ENCODE peak calls at places on chromosomes 1 and 21, in five cellular contexts. One of them, this sample, is unnamed.

GRCh38 chr1:181504294-181505115 is 21.2 kb downstream of the CACNA1E start:
- DNase-seq in myocyte: no peak
- DNase-seq in heart right ventricle: no peak
- DNase-seq in breast epithelium: no peak
- DNase-seq in HTR-8/SVneo: peak; percentile 15
- DNase-seq in this sample: peak; percentile 28

GRCh38 chr1:45552309-45552708 is 1.7 kb downstream of the AKR1A1 start:
- DNase-seq in myocyte: no peak
- DNase-seq in heart right ventricle: no peak
- DNase-seq in breast epithelium: no peak
- DNase-seq in HTR-8/SVneo: no peak
- DNase-seq in this sample: no peak

GRCh38 chr1:63593887-63594617 is 841 bp downstream of the PGM1 start:
- DNase-seq in myocyte: peak; percentile 65
- DNase-seq in heart right ventricle: peak; percentile 82
- DNase-seq in breast epithelium: peak; percentile 68
- DNase-seq in HTR-8/SVneo: peak; percentile 28
- DNase-seq in this sample: peak; percentile 61

GRCh38 chr1:64864018-64864945 is 102.1 kb downstream of the JAK1 start:
- DNase-seq in myocyte: no peak
- DNase-seq in heart right ventricle: peak; percentile 71
- DNase-seq in breast epithelium: no peak
- DNase-seq in HTR-8/SVneo: no peak
- DNase-seq in this sample: no peak

GRCh38 chr21:24225432-24225831 is 1381.8 kb downstream of the MRPL39 start:
- DNase-seq in myocyte: no peak
- DNase-seq in heart right ventricle: no peak
- DNase-seq in breast epithelium: no peak
- DNase-seq in HTR-8/SVneo: peak; percentile 32
- DNase-seq in this sample: no peak

GRCh38 chr1:24364975-24365678 is 46.0 kb downstream of the GRHL3 start:
- DNase-seq in myocyte: peak; percentile 64
- DNase-seq in heart right ventricle: no peak
- DNase-seq in breast epithelium: no peak
- DNase-seq in HTR-8/SVneo: peak; percentile 59
- DNase-seq in this sample: peak; percentile 75

GRCh38 chr1:232880354-232880753 is 70.1 kb upstream of the NTPCR start:
- DNase-seq in myocyte: peak; percentile 25
- DNase-seq in heart right ventricle: no peak
- DNase-seq in breast epithelium: no peak
- DNase-seq in HTR-8/SVneo: peak; percentile 25
- DNase-seq in this sample: no peak

GRCh38 chr1:27552911-27553420 is 51.0 kb downstream of the AHDC1 start:
- DNase-seq in myocyte: no peak
- DNase-seq in heart right ventricle: no peak
- DNase-seq in breast epithelium: no peak
- DNase-seq in HTR-8/SVneo: no peak
- DNase-seq in this sample: no peak

GRCh38 chr1:43239484-43239883 is 30.3 kb upstream of the TMEM125 start:
- DNase-seq in myocyte: no peak
- DNase-seq in heart right ventricle: no peak
- DNase-seq in breast epithelium: no peak
- DNase-seq in HTR-8/SVneo: no peak
- DNase-seq in this sample: no peak

GRCh38 chr1:41245659-41246058 is 3.6 kb upstream of the SCMH1 start:
- DNase-seq in myocyte: peak; percentile 53
- DNase-seq in heart right ventricle: no peak
- DNase-seq in breast epithelium: no peak
- DNase-seq in HTR-8/SVneo: no peak
- DNase-seq in this sample: no peak

GRCh38 chr1:206933333-206933945 is 11.7 kb upstream of the FCMR start:
- DNase-seq in myocyte: peak; percentile 28
- DNase-seq in heart right ventricle: peak; percentile 31
- DNase-seq in breast epithelium: no peak
- DNase-seq in HTR-8/SVneo: no peak
- DNase-seq in this sample: peak; percentile 32

GRCh38 chr1:173429517-173430477 is 47.3 kb upstream of the PRDX6 start:
- DNase-seq in myocyte: peak; percentile 99
- DNase-seq in heart right ventricle: peak; percentile 81
- DNase-seq in breast epithelium: peak; percentile 54
- DNase-seq in HTR-8/SVneo: peak; percentile 67
- DNase-seq in this sample: peak; percentile 62

GRCh38 chr1:171606402-171606941 is 15.6 kb upstream of the MYOCOS start:
- DNase-seq in myocyte: no peak
- DNase-seq in heart right ventricle: no peak
- DNase-seq in breast epithelium: no peak
- DNase-seq in HTR-8/SVneo: no peak
- DNase-seq in this sample: no peak

GRCh38 chr1:182910143-182910542 is 42.8 kb downstream of the SHCBP1L start:
- DNase-seq in myocyte: no peak
- DNase-seq in heart right ventricle: no peak
- DNase-seq in breast epithelium: no peak
- DNase-seq in HTR-8/SVneo: no peak
- DNase-seq in this sample: no peak

GRCh38 chr1:241611063-241611462 is 29.1 kb downstream of the CHML start:
- DNase-seq in myocyte: peak; percentile 74
- DNase-seq in heart right ventricle: no peak
- DNase-seq in breast epithelium: no peak
- DNase-seq in HTR-8/SVneo: peak; percentile 40
- DNase-seq in this sample: no peak

GRCh38 chr21:40383951-40384350 is 463.0 kb downstream of the DSCAM start:
- DNase-seq in myocyte: no peak
- DNase-seq in heart right ventricle: no peak
- DNase-seq in breast epithelium: no peak
- DNase-seq in HTR-8/SVneo: no peak
- DNase-seq in this sample: no peak

GRCh38 chr1:92029241-92029922 is 403 bp upstream of the EPHX4 start:
- DNase-seq in myocyte: peak; percentile 2
- DNase-seq in heart right ventricle: no peak
- DNase-seq in breast epithelium: no peak
- DNase-seq in HTR-8/SVneo: peak; percentile 2
- DNase-seq in this sample: no peak

GRCh38 chr1:91080650-91081049 is 58.8 kb upstream of the ZNF644 start:
- DNase-seq in myocyte: no peak
- DNase-seq in heart right ventricle: no peak
- DNase-seq in breast epithelium: no peak
- DNase-seq in HTR-8/SVneo: no peak
- DNase-seq in this sample: peak; percentile 40

GRCh38 chr1:59674605-59675004 is 140.1 kb upstream of the HOOK1 start:
- DNase-seq in myocyte: no peak
- DNase-seq in heart right ventricle: no peak
- DNase-seq in breast epithelium: no peak
- DNase-seq in HTR-8/SVneo: no peak
- DNase-seq in this sample: no peak

GRCh38 chr1:175278236-175278635 is 85.7 kb upstream of the KIAA0040 start:
- DNase-seq in myocyte: no peak
- DNase-seq in heart right ventricle: no peak
- DNase-seq in breast epithelium: no peak
- DNase-seq in HTR-8/SVneo: no peak
- DNase-seq in this sample: no peak

GRCh38 chr1:52569333-52570265 is 16.7 kb upstream of the TUT4 start:
- DNase-seq in myocyte: no peak
- DNase-seq in heart right ventricle: no peak
- DNase-seq in breast epithelium: no peak
- DNase-seq in HTR-8/SVneo: no peak
- DNase-seq in this sample: no peak

GRCh38 chr1:207045466-207045865 is 5.5 kb downstream of the YOD1 start:
- DNase-seq in myocyte: no peak
- DNase-seq in heart right ventricle: no peak
- DNase-seq in breast epithelium: no peak
- DNase-seq in HTR-8/SVneo: no peak
- DNase-seq in this sample: no peak

GRCh38 chr1:38789498-38790169 is 69.9 kb downstream of the RRAGC start:
- DNase-seq in myocyte: peak; percentile 18
- DNase-seq in heart right ventricle: no peak
- DNase-seq in breast epithelium: no peak
- DNase-seq in HTR-8/SVneo: no peak
- DNase-seq in this sample: no peak

GRCh38 chr1:163307479-163308171 is 14.1 kb upstream of the NUF2 start:
- DNase-seq in myocyte: peak; percentile 62
- DNase-seq in heart right ventricle: no peak
- DNase-seq in breast epithelium: no peak
- DNase-seq in HTR-8/SVneo: peak; percentile 12
- DNase-seq in this sample: peak; percentile 30

GRCh38 chr1:19606817-19607706 is 37.0 kb upstream of the NBL1 start:
- DNase-seq in myocyte: peak; percentile 33
- DNase-seq in heart right ventricle: no peak
- DNase-seq in breast epithelium: no peak
- DNase-seq in HTR-8/SVneo: no peak
- DNase-seq in this sample: no peak

GRCh38 chr1:209985002-209985401 is 47.0 kb downstream of the SYT14 start:
- DNase-seq in myocyte: no peak
- DNase-seq in heart right ventricle: no peak
- DNase-seq in breast epithelium: no peak
- DNase-seq in HTR-8/SVneo: no peak
- DNase-seq in this sample: no peak

GRCh38 chr1:247386695-247387094 is 29.3 kb upstream of the NLRP3 start:
- DNase-seq in myocyte: peak; percentile 54
- DNase-seq in heart right ventricle: no peak
- DNase-seq in breast epithelium: no peak
- DNase-seq in HTR-8/SVneo: no peak
- DNase-seq in this sample: peak; percentile 33

GRCh38 chr1:83545450-83545849 is 453.5 kb downstream of the TTLL7 start:
- DNase-seq in myocyte: no peak
- DNase-seq in heart right ventricle: no peak
- DNase-seq in breast epithelium: no peak
- DNase-seq in HTR-8/SVneo: no peak
- DNase-seq in this sample: no peak

This sample was measured in H54.